ENCODE peak calls at places on chromosome 20, in four cellular contexts. D is left cardiac atrium, U is SW480, P is mesothelial cell of epicardium. V is an unnamed sample.

GRCh38 chr20:32018269-32019155 is 8.3 kb downstream of the CCM2L start:
- DNase-seq in D (peak; percentile 74), U (peak; percentile 98), P (peak; percentile 61), V (peak; percentile 94)

GRCh38 chr20:48754269-48754668 is 73.5 kb downstream of the PREX1 start:
- DNase-seq in D (no peak), U (no peak), P (no peak), V (peak; percentile 85)

GRCh38 chr20:18019068-18019467 is 38.6 kb downstream of the OVOL2 start:
- DNase-seq in D (no peak), U (no peak), P (no peak), V (no peak)

GRCh38 chr20:8267009-8267408 is 134.9 kb downstream of the PLCB1 start:
- DNase-seq in D (no peak), U (no peak), P (no peak), V (no peak)

GRCh38 chr20:51801220-51801991 is 915 bp downstream of the SALL4 start:
- DNase-seq in D (no peak), U (no peak), P (no peak), V (peak; percentile 56)

GRCh38 chr20:38498909-38499308 is 26.3 kb downstream of the RALGAPB start:
- DNase-seq in D (no peak), U (no peak), P (no peak), V (no peak)

GRCh38 chr20:14219801-14220461 is 117.5 kb downstream of the FLRT3 start:
- DNase-seq in D (no peak), U (peak; percentile 93), P (no peak), V (no peak)

GRCh38 chr20:22719250-22719649 is 134.9 kb upstream of the FOXA2 start:
- DNase-seq in D (peak; percentile 38), U (no peak), P (no peak), V (no peak)

GRCh38 chr20:47762699-47763098 is 22.6 kb downstream of the SULF2 start:
- DNase-seq in D (peak; percentile 36), U (no peak), P (no peak), V (no peak)

GRCh38 chr20:25497586-25498279 is 87.6 kb downstream of the NINL start:
- DNase-seq in D (no peak), U (no peak), P (peak; percentile 4), V (no peak)

GRCh38 chr20:20549267-20549612 is 163.2 kb downstream of the RALGAPA2 start:
- DNase-seq in D (no peak), U (no peak), P (no peak), V (no peak)

GRCh38 chr20:6397115-6397514 is 274.3 kb upstream of the FERMT1 start:
- DNase-seq in D (no peak), U (no peak), P (no peak), V (no peak)

GRCh38 chr20:10271470-10272219 is 53.0 kb downstream of the SNAP25 start:
- DNase-seq in D (no peak), U (no peak), P (no peak), V (peak; percentile 39)

GRCh38 chr20:10672579-10673127 is 1.1 kb downstream of the JAG1 start:
- DNase-seq in D (peak; percentile 72), U (peak; percentile 51), P (no peak), V (peak; percentile 68)

GRCh38 chr20:45347936-45348809 is at the start of gene SDC4:
- DNase-seq in D (peak; percentile 72), U (peak; percentile 77), P (peak; percentile 60), V (peak; percentile 40)

GRCh38 chr20:64041040-64041780 is 5.2 kb downstream of the C20orf204 start:
- DNase-seq in D (no peak), U (no peak), P (no peak), V (no peak)

GRCh38 chr20:10848810-10849370 is 175.1 kb upstream of the JAG1 start:
- DNase-seq in D (peak; percentile 34), U (peak; percentile 88), P (no peak), V (no peak)

GRCh38 chr20:38987777-38988176 is 25.6 kb downstream of the DHX35 start:
- DNase-seq in D (no peak), U (no peak), P (no peak), V (no peak)

GRCh38 chr20:52500150-52500549 is 308.6 kb upstream of the ZFP64 start:
- DNase-seq in D (no peak), U (no peak), P (no peak), V (no peak)

GRCh38 chr20:32537657-32538525 is 47.2 kb downstream of the NOL4L start:
- DNase-seq in D (no peak), U (no peak), P (no peak), V (peak; percentile 73)

GRCh38 chr20:49713779-49714712 is at the start of gene B4GALT5:
- DNase-seq in D (peak; percentile 82), U (peak; percentile 93), P (peak; percentile 69), V (peak; percentile 91)